ENCODE peak calls at places on chromosome 7, in six cellular contexts. T is GM23248; P is AG04450; J is RCC 7860; R is activated CD4-positive, alpha-beta T cell treated with anti-CD3 and anti-CD28 coated beads for 24 hours; F is activated naive CD4-positive, alpha-beta T cell treated with Interleukin-2 at 50 U/mL for 16 hours. Y is an unnamed sample.

GRCh38 chr7:99440195-99440594 is 1.5 kb downstream of the CPSF4 start:
- DNase-seq in T (peak; percentile 42), P (no peak), J (no peak), R (no peak), F (no peak), Y (no peak)

GRCh38 chr7:44590910-44591309 is 8.9 kb upstream of the TMED4 start:
- DNase-seq in T (no peak), P (no peak), J (no peak), R (no peak), F (no peak), Y (no peak)

GRCh38 chr7:83096065-83096580 is 66.6 kb downstream of the PCLO start:
- DNase-seq in T (no peak), P (no peak), J (no peak), R (no peak), F (no peak), Y (no peak)

GRCh38 chr7:81447351-81447952 is 322.4 kb downstream of the HGF start:
- DNase-seq in T (peak; percentile 71), P (peak; percentile 15), J (peak; percentile 71), R (no peak), F (no peak), Y (no peak)

GRCh38 chr7:149621776-149622175 is 124.2 kb upstream of the ZNF746 start:
- DNase-seq in T (no peak), P (no peak), J (no peak), R (no peak), F (peak; percentile 36), Y (no peak)

GRCh38 chr7:2530076-2530967 is 10.7 kb downstream of the LFNG start:
- DNase-seq in T (peak; percentile 60), P (no peak), J (peak; percentile 82), R (no peak), F (peak; percentile 71), Y (peak; percentile 88)

GRCh38 chr7:114334992-114335391 is 79.6 kb upstream of the FOXP2 start:
- DNase-seq in T (no peak), P (no peak), J (no peak), R (no peak), F (no peak), Y (no peak)

GRCh38 chr7:35599642-35600041 is 95.3 kb downstream of the HERPUD2 start:
- DNase-seq in T (no peak), P (no peak), J (no peak), R (no peak), F (no peak), Y (no peak)

GRCh38 chr7:3650844-3651243 is 349.8 kb downstream of the SDK1 start:
- DNase-seq in T (no peak), P (no peak), J (no peak), R (no peak), F (no peak), Y (no peak)

GRCh38 chr7:114653391-114654088 is 238.9 kb downstream of the FOXP2 start:
- DNase-seq in T (no peak), P (no peak), J (no peak), R (no peak), F (no peak), Y (no peak)

GRCh38 chr7:50869108-50869716 is 86.5 kb upstream of the GRB10 start:
- DNase-seq in T (peak; percentile 92), P (peak; percentile 21), J (peak; percentile 83), R (no peak), F (no peak), Y (no peak)

GRCh38 chr7:139620676-139621344 is 97.3 kb downstream of the CLEC2L start:
- DNase-seq in T (peak; percentile 58), P (no peak), J (no peak), R (peak; percentile 40), F (peak; percentile 62), Y (no peak)

GRCh38 chr7:104984591-104985258 is 29.3 kb upstream of the KMT2E start:
- DNase-seq in T (no peak), P (no peak), J (no peak), R (no peak), F (no peak), Y (no peak)

GRCh38 chr7:47666164-47666862 is 84.4 kb upstream of the TNS3 start:
- DNase-seq in T (peak; percentile 28), P (peak; percentile 23), J (no peak), R (no peak), F (no peak), Y (no peak)

GRCh38 chr7:128431221-128431620 is 21.4 kb upstream of the IMPDH1 start:
- DNase-seq in T (peak; percentile 29), P (no peak), J (no peak), R (no peak), F (no peak), Y (peak; percentile 78)

GRCh38 chr7:32937344-32938174 is 19.7 kb upstream of the FKBP9 start:
- DNase-seq in T (peak; percentile 86), P (no peak), J (no peak), R (no peak), F (no peak), Y (no peak)

GRCh38 chr7:74262639-74263398 is 8.6 kb upstream of the RFC2 start:
- DNase-seq in T (no peak), P (no peak), J (no peak), R (no peak), F (no peak), Y (no peak)

GRCh38 chr7:148688526-148688925 is 10.2 kb upstream of the CUL1 start:
- DNase-seq in T (peak; percentile 40), P (no peak), J (no peak), R (no peak), F (no peak), Y (no peak)

GRCh38 chr7:81031243-81031642 is 112.4 kb upstream of the SEMA3C start:
- DNase-seq in T (no peak), P (no peak), J (no peak), R (no peak), F (no peak), Y (no peak)

GRCh38 chr7:126698446-126698845 is 554.3 kb downstream of the GRM8 start:
- DNase-seq in T (no peak), P (no peak), J (no peak), R (no peak), F (no peak), Y (no peak)

GRCh38 chr7:45574521-45575500 is 643 bp downstream of the ADCY1 start:
- DNase-seq in T (peak; percentile 73), P (no peak), J (no peak), R (no peak), F (no peak), Y (no peak)

GRCh38 chr7:4162845-4163564 is 519.1 kb upstream of the FOXK1 start:
- DNase-seq in T (no peak), P (no peak), J (no peak), R (no peak), F (no peak), Y (peak; percentile 47)

GRCh38 chr7:15682751-15683150 is 3.7 kb downstream of the MEOX2 start:
- DNase-seq in T (no peak), P (no peak), J (no peak), R (no peak), F (no peak), Y (no peak)

GRCh38 chr7:22962775-22963358 is 51.1 kb downstream of the HYCC1 start:
- DNase-seq in T (no peak), P (no peak), J (no peak), R (no peak), F (no peak), Y (no peak)

GRCh38 chr7:133510326-133511055 is 257.6 kb downstream of the EXOC4 start:
- DNase-seq in T (peak; percentile 24), P (no peak), J (no peak), R (no peak), F (no peak), Y (no peak)

GRCh38 chr7:30041526-30042269 is 13.5 kb downstream of the PLEKHA8 start:
- DNase-seq in T (no peak), P (no peak), J (no peak), R (no peak), F (no peak), Y (no peak)

GRCh38 chr7:108234281-108234680 is 104.1 kb upstream of the LAMB4 start:
- DNase-seq in T (peak; percentile 54), P (no peak), J (peak; percentile 61), R (no peak), F (no peak), Y (no peak)

GRCh38 chr7:47536705-47537611 is 45.0 kb downstream of the TNS3 start:
- DNase-seq in T (peak; percentile 87), P (peak; percentile 37), J (peak; percentile 41), R (no peak), F (no peak), Y (peak; percentile 81)

GRCh38 chr7:144019457-144019856 is 19.3 kb downstream of the OR6B1 start:
- DNase-seq in T (peak; percentile 92), P (peak; percentile 62), J (peak; percentile 59), R (no peak), F (no peak), Y (no peak)

GRCh38 chr7:128162666-128163065 is 78.4 kb upstream of the LEP start:
- DNase-seq in T (no peak), P (no peak), J (no peak), R (no peak), F (no peak), Y (no peak)

GRCh38 chr7:98681496-98681895 is 64.4 kb downstream of the NPTX2 start:
- DNase-seq in T (no peak), P (no peak), J (no peak), R (no peak), F (no peak), Y (no peak)

Y was measured in left lung.